ENCODE peak calls at places on chromosomes 4 and X, in five cellular contexts. D, F, M, L and I are unnamed samples.
A peak's percentile ranks its signal among the peaks of the same experiment; 100 is the strongest.

GRCh38 chrX:119155416-119156035 is 27.9 kb upstream of the KIAA1210 start:
- DNase-seq in D (no peak), F (no peak), L (peak; percentile 39), M (no peak), I (no peak)

GRCh38 chr4:15674926-15675325 is 6.7 kb upstream of the FAM200B start:
- DNase-seq in F (no peak), L (no peak), D (no peak), M (no peak), I (no peak)

GRCh38 chr4:8645753-8646124 is 53.2 kb downstream of the CPZ start:
- DNase-seq in D (no peak), F (peak; percentile 11), M (no peak), L (no peak), I (no peak)

GRCh38 chr4:106315968-106316772 is at the start of the genes AIMP1 and TBCK:
- DNase-seq in D (peak; percentile 76), F (peak; percentile 87), M (peak; percentile 86), L (peak; percentile 89), I (peak; percentile 68)

GRCh38 chr4:152515678-152516077 is 20.2 kb downstream of the FBXW7 start:
- DNase-seq in D (no peak), F (no peak), L (peak; percentile 73), M (no peak), I (no peak)

GRCh38 chr4:177573487-177573886 is 131.2 kb upstream of the AGA start:
- DNase-seq in F (no peak), L (peak; percentile 83), D (no peak), M (no peak), I (no peak)

GRCh38 chr4:25487155-25487554 is 110.1 kb downstream of the ANAPC4 start:
- DNase-seq in F (no peak), M (no peak), D (no peak), L (no peak), I (no peak)

GRCh38 chr4:93764647-93765246 is 63.8 kb upstream of the ATOH1 start:
- DNase-seq in M (no peak), L (peak; percentile 14), F (no peak), D (peak; percentile 48), I (no peak)

GRCh38 chr4:22500831-22501714 is 14.8 kb downstream of the ADGRA3 start:
- DNase-seq in D (no peak), F (no peak), L (peak; percentile 67), M (no peak), I (no peak)

GRCh38 chr4:182748949-182749348 is 168.2 kb downstream of the DCTD start:
- DNase-seq in D (no peak), F (no peak), L (peak; percentile 32), M (no peak), I (no peak)

GRCh38 chrX:8364369-8365141 is 100.1 kb upstream of the VCX3B start:
- DNase-seq in L (no peak), D (peak; percentile 15), M (no peak), F (peak; percentile 37), I (no peak)

GRCh38 chr4:6278801-6279197 is 9.1 kb downstream of the WFS1 start:
- DNase-seq in L (no peak), F (no peak), M (no peak), D (no peak), I (no peak)

GRCh38 chr4:184322328-184323025 is 104.8 kb upstream of the ENPP6 start:
- DNase-seq in D (no peak), F (no peak), M (no peak), L (no peak), I (no peak)